ENCODE peak calls at places on chromosome 12, in seven cellular contexts. Y is GM12878; R is tibial nerve; K is IMR-90; E is CD8-positive, alpha-beta T cell; S is ascending aorta; G is stomach. M is an unnamed sample. For H3K4me1 and H3K27me3, the result is how much of the 10 kb centered on the place peaks cover.

GRCh38 chr12:123089631-123090353 is 61.1 kb downstream of the PITPNM2 start:
- DNase-seq in Y (no peak), R (no peak), K (peak), E (no peak), S (no peak), G (no peak), M (no peak)

GRCh38 chr12:132600048-132601032 is 10.0 kb downstream of the LRCOL1 start:
- DNase-seq in Y (no peak), R (peak), K (peak), E (peak), S (no peak), G (peak), M (peak)

GRCh38 chr12:24175949-24176348 is 226.5 kb upstream of the SOX5 start:
- DNase-seq in Y (no peak), R (no peak), K (no peak), E (no peak), S (no peak), G (no peak), M (no peak)

GRCh38 chr12:96878704-96879103 is 28.4 kb upstream of the NEDD1 start:
- DNase-seq in Y (no peak), R (no peak), K (peak), E (no peak), S (no peak), G (no peak), M (no peak)

GRCh38 chr12:108542320-108542719 is 18.7 kb downstream of the SART3 start:
- DNase-seq in Y (no peak), R (no peak), K (peak), E (no peak), S (no peak), G (no peak), M (no peak)

GRCh38 chr12:89707992-89708792 is 446 bp downstream of the ATP2B1 start:
- DNase-seq in Y (no peak), R (no peak), K (peak), E (no peak), S (no peak), G (peak), M (peak)

GRCh38 chr12:63353559-63353958 is 202.6 kb upstream of the AVPR1A start:
- DNase-seq in Y (no peak), R (no peak), K (peak), E (no peak), S (no peak), G (no peak), M (no peak)

GRCh38 chr12:122395319-122395718 is 27.1 kb downstream of the CLIP1 start:
- DNase-seq in Y (no peak), R (no peak), K (peak), E (no peak), S (no peak), G (no peak), M (no peak)

GRCh38 chr12:67766370-67766769 is 117.8 kb downstream of the DYRK2 start:
- DNase-seq in Y (no peak), R (no peak), K (peak), E (no peak), S (no peak), G (no peak), M (no peak)

GRCh38 chr12:6171409-6172015 is 28.7 kb upstream of the CD9 start:
- DNase-seq in Y (no peak), R (no peak), K (no peak), E (no peak), S (no peak), G (no peak), M (no peak)

GRCh38 chr12:56358836-56359532 is 923 bp downstream of the STAT2 start:
- DNase-seq in Y (no peak), R (peak), K (peak), E (no peak), S (no peak), G (no peak), M (no peak)

GRCh38 chr12:75781532-75782046 is 250.0 kb downstream of the PHLDA1 start:
- DNase-seq in Y (no peak), R (no peak), K (peak), E (no peak), S (no peak), G (no peak), M (no peak)

GRCh38 chr12:117985182-117985581 is 16.4 kb upstream of the KSR2 start:
- DNase-seq in Y (no peak), R (no peak), K (no peak), E (no peak), S (no peak), G (no peak), M (no peak)

GRCh38 chr12:121812320-121812871 is 8.6 kb downstream of the SETD1B start:
- DNase-seq in Y (no peak), R (peak), K (peak), E (no peak), S (no peak), G (peak), M (no peak)

GRCh38 chr12:114397978-114398881 is 7.7 kb downstream of the TBX5 start:
- DNase-seq in Y (no peak), R (no peak), K (peak), E (no peak), S (no peak), G (no peak), M (no peak)

GRCh38 chr12:104314242-104314614 is 10.7 kb downstream of the EID3 start:
- DNase-seq in Y (no peak), R (no peak), K (peak), E (no peak), S (no peak), G (no peak), M (no peak)

GRCh38 chr12:95202691-95203476 is 14.4 kb downstream of the FGD6 start:
- DNase-seq in Y (no peak), R (no peak), K (no peak), E (no peak), S (no peak), G (no peak), M (no peak)

GRCh38 chr12:54725233-54725843 is 77.2 kb upstream of the DCD start:
- DNase-seq in Y (no peak), R (no peak), K (no peak), E (no peak), S (no peak), G (no peak), M (no peak)

GRCh38 chr12:74111688-74112360 is 425.8 kb upstream of the ATXN7L3B start:
- DNase-seq in Y (no peak), R (no peak), K (no peak), E (no peak), S (no peak), G (no peak), M (no peak)

DNA sequence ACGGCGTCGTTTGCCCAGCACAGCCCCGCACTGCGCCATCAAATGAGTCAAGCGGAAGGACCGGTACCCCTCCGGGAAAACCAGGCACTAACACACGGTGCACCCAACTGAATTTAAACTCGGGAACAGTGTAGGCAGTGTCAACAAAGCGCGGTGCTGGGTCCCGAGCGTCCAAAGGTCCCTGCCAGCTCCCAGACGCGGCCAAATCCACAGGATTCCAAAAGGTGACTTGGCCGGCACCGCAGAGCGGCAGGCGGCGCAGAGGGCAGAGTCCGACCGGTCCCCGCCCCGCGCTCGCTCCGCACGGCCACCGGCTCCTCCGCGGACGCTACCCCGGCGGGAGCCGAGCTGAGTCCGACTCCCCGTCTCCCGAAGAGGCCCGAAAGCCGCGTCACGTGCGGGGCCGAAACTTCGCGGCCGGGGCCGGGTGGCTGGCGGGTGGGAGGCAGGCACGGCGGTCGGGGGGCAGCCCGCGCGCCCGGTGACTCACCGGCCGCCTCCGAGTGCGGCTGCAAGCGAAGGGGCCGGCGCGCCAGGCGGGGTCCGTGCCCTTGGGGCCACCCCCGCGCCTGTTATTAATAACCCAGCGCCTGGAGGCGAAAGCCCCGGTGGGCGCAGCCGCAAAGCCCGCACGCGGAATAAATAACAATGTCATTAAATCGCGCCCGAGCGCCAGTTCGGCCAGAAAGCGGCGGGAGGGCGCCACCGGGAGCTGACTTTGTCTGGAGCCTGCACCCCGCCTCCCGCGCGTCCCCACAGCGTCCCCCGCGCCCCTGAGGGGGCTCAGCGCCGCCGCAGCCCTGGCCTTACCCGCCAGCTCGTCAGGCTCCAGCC is 823 bp downstream of the DENND5B start:
- DNase-seq in Y (no peak), R (peak), K (peak), E (no peak), S (peak), G (peak), M (no peak)
- H3K4me1 ChIP-seq in Y (under half), R (under half), K (under half), E (under half), S (under half), G (under half), M (under half)

GRCh38 chr12:2586159-2587035 is 208.4 kb upstream of the FKBP4 start:
- DNase-seq in Y (no peak), R (no peak), K (peak), E (no peak), S (no peak), G (peak), M (no peak)
- H3K27me3 ChIP-seq in Y (under half), R (under half), K (under half), E (under half), S (under half), G (under half), M (under half)

GRCh38 chr12:53483225-53483978 is 15.9 kb downstream of the MAP3K12 start:
- DNase-seq in Y (no peak), R (no peak), K (no peak), E (no peak), S (no peak), G (no peak), M (no peak)

GRCh38 chr12:53485955-53486729 is 13.1 kb downstream of the MAP3K12 start:
- DNase-seq in Y (no peak), R (no peak), K (no peak), E (no peak), S (no peak), G (no peak), M (no peak)

GRCh38 chr12:53486730-53487487 is 12.3 kb downstream of the MAP3K12 start:
- DNase-seq in Y (no peak), R (no peak), K (no peak), E (no peak), S (no peak), G (no peak), M (no peak)

GRCh38 chr12:53483979-53484377 is 15.3 kb downstream of the MAP3K12 start:
- DNase-seq in Y (no peak), R (no peak), K (no peak), E (no peak), S (no peak), G (no peak), M (no peak)

GRCh38 chr12:53484686-53485567 is 14.3 kb downstream of the MAP3K12 start:
- DNase-seq in Y (no peak), R (no peak), K (no peak), E (no peak), S (no peak), G (no peak), M (no peak)
- H3K27ac ChIP-seq in Y (no peak), R (no peak), K (no peak), E (no peak), S (no peak), G (no peak), M (no peak)

DNA sequence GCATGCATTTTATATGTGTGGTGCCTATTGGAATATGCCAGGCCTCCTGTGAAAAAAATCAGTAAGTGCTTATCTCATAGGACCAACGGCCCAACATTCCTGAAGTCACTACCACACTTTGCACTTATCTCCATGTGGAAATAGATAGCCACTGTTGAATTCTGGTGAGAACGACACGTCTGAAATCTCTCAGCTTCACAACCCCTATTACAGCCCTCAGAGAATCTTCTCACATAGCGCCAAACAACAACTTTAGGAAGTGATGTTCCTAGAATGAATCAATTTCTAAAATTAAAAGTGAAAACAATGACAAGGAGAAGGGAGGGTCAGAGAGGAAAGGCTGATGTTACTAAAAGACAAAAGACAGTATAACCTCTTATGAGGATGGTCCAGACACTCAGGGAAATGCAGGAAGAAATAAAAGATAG is 270.8 kb upstream of the BTG1 start:
- DNase-seq in Y (no peak), R (no peak), K (no peak), E (no peak), S (no peak), G (no peak), M (no peak)
- H3K4me1 ChIP-seq in Y (under half), R (under half), K (under half), E (under half), S (under half), G (under half), M (under half)

DNA sequence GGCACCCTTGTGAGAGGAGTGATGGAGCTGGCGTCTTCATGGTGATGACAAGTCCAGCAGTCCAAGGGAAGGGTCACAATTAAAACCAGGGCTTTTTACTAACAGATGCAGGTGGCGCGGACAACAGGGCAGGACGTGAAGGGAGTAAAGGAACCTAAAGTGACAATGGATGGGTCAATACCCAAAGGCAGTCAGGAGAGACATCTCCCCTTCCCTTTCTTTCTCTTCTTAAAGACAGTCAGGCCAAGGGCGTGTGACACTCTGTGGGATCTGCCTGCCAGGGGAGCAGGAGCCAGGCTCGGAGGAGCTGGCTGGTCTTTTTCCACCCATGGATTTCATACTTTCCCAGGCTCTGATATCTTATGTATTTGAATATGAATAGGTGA is 62.0 kb downstream of the FBXL14 start:
- DNase-seq in Y (no peak), R (no peak), K (no peak), E (no peak), S (no peak), G (no peak), M (no peak)
- H3K27me3 ChIP-seq in Y (under half), R (half or more), K (under half), E (under half), S (under half), G (under half), M (under half)

DNA sequence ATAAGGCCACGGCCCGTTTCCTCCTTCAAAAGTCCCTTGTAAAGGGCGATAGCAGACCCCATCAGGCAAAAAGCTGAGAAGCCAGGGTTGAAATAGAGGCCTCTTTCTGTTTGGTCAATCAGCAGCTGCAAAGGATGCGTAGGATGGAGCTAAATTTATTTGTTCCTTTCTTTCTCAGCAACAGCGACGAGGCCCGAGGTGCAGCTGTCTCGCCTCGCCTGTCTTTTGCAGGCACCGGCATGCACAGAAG is 176 bp upstream of the MAP1LC3B2 start:
- DNase-seq in Y (peak), R (no peak), K (no peak), E (no peak), S (no peak), G (no peak), M (no peak)
- H3K27ac ChIP-seq in Y (peak), R (peak), K (no peak), E (peak), S (no peak), G (no peak), M (peak)

GRCh38 chr12:11725616-11726015 is 76.1 kb downstream of the ETV6 start:
- DNase-seq in Y (no peak), R (no peak), K (peak), E (no peak), S (no peak), G (no peak), M (no peak)
- H3K4me1 ChIP-seq in Y (half or more), R (under half), K (under half), E (under half), S (under half), G (half or more), M (under half)